ENCODE peak calls at places on chromosomes 11 and 22, in nine cellular contexts. F, H, J, K, B, Q, A, G and O are unnamed samples.

GRCh38 chr11:126101241-126101929 is 38.7 kb upstream of the CDON start:
- DNase-seq in K (no peak), Q (peak), J (peak), G (no peak), B (no peak), A (no peak), F (no peak), H (no peak), O (no peak)

GRCh38 chr11:110968348-110969062 is 256.3 kb upstream of the ARHGAP20 start:
- DNase-seq in B (no peak), G (no peak), F (peak), Q (no peak), J (no peak), H (no peak), K (no peak), A (no peak), O (no peak)

GRCh38 chr22:19631899-19632670 is 82.2 kb upstream of the SEPTIN5 start:
- DNase-seq in A (peak), H (no peak), J (peak), K (no peak), F (peak), B (no peak), G (peak), Q (peak), O (no peak)

GRCh38 chr11:46117842-46118241 is 3.4 kb downstream of the PHF21A start:
- DNase-seq in G (no peak), H (no peak), A (no peak), K (no peak), Q (no peak), B (no peak), F (no peak), J (no peak), O (no peak)

GRCh38 chr11:86469491-86470388 is 95.1 kb downstream of the CCDC81 start:
- DNase-seq in K (no peak), A (no peak), J (peak), Q (no peak), G (no peak), H (no peak), B (no peak), F (no peak), O (no peak)

GRCh38 chr11:35103366-35104194 is 35.4 kb upstream of the CD44 start:
- DNase-seq in K (no peak), H (no peak), G (no peak), F (peak), J (no peak), A (no peak), Q (no peak), B (no peak), O (no peak)

GRCh38 chr11:46562527-46562926 is 31.3 kb downstream of the AMBRA1 start:
- DNase-seq in A (no peak), F (no peak), J (no peak), Q (no peak), H (no peak), K (no peak), B (no peak), G (no peak), O (no peak)

GRCh38 chr11:5348516-5349194 is 2.7 kb upstream of the OR51B6 start:
- DNase-seq in J (no peak), F (no peak), K (no peak), B (no peak), A (no peak), Q (no peak), H (no peak), G (no peak), O (no peak)

GRCh38 chr11:126484266-126484665 is 128.8 kb downstream of the ST3GAL4 start:
- DNase-seq in H (no peak), G (no peak), B (no peak), K (no peak), Q (no peak), F (peak), J (peak), A (no peak), O (peak)

GRCh38 chr11:4072668-4073285 is 21.8 kb upstream of the RRM1 start:
- DNase-seq in K (no peak), A (no peak), B (no peak), J (peak), Q (peak), F (peak), H (peak), G (peak), O (peak)

GRCh38 chr11:120219157-120219934 is 8.5 kb downstream of the OAF start:
- DNase-seq in H (no peak), G (no peak), F (no peak), B (no peak), J (no peak), Q (no peak), K (no peak), A (no peak), O (no peak)

GRCh38 chr11:111417766-111418435 is 38.8 kb upstream of the POU2AF1 start:
- DNase-seq in G (peak), K (no peak), B (no peak), A (no peak), F (peak), H (peak), J (peak), Q (no peak), O (peak)

GRCh38 chr22:46528121-46528610 is 9.3 kb downstream of the CELSR1 start:
- DNase-seq in G (no peak), B (no peak), F (peak), J (peak), K (no peak), H (peak), Q (no peak), A (no peak), O (peak)

GRCh38 chr11:121589946-121590537 is 137.3 kb upstream of the SORL1-AS1 start:
- DNase-seq in G (no peak), A (no peak), J (no peak), B (no peak), H (no peak), K (no peak), Q (no peak), F (no peak), O (no peak)

GRCh38 chr22:42299586-42300285 is 29.3 kb upstream of the TCF20 start:
- DNase-seq in F (no peak), A (peak), Q (peak), K (no peak), G (no peak), J (no peak), B (no peak), H (no peak), O (no peak)

GRCh38 chr11:60923326-60923725 is 934 bp upstream of the TMEM132A start:
- DNase-seq in Q (no peak), H (no peak), J (no peak), A (no peak), F (no peak), K (no peak), B (no peak), G (no peak), O (no peak)

GRCh38 chr22:29977107-29977506 is 94.1 kb downstream of the MTMR3 start:
- DNase-seq in H (no peak), Q (no peak), F (no peak), B (no peak), A (no peak), J (no peak), K (no peak), G (no peak), O (no peak)

GRCh38 chr11:19868281-19868821 is 155.7 kb downstream of the NAV2 start:
- DNase-seq in A (no peak), H (peak), B (no peak), G (peak), J (peak), K (no peak), Q (no peak), F (peak), O (no peak)

GRCh38 chr11:128669491-128669890 is 24.4 kb upstream of the FLI1 start:
- DNase-seq in H (no peak), B (no peak), F (peak), A (no peak), K (no peak), G (no peak), Q (no peak), J (peak), O (no peak)

GRCh38 chr11:75174781-75175370 is 24.0 kb downstream of the SLCO2B1 start:
- DNase-seq in H (no peak), G (no peak), B (no peak), F (no peak), K (peak), J (peak), Q (peak), A (no peak), O (no peak)

GRCh38 chr11:63870351-63871197 is 31.7 kb downstream of the MARK2 start:
- DNase-seq in H (no peak), A (no peak), F (no peak), G (no peak), J (no peak), K (no peak), B (no peak), Q (no peak), O (no peak)